ENCODE peak calls at places on chromosomes 3 and 15, in ten cellular contexts. One of them, this sample, is unnamed.

GRCh38 chr15:25134546-25134945 is 179.8 kb downstream of the SNRPN start:
- DNase-seq in lower lobe of right lung: no peak
- DNase-seq in HL-60: no peak
- DNase-seq in AG09309: no peak
- DNase-seq in CD8-positive, alpha-beta T cell: no peak
- DNase-seq in transverse colon: no peak
- DNase-seq in aorta: no peak
- DNase-seq in BJ: no peak
- DNase-seq in cardiac muscle cell: peak
- DNase-seq in CD8-positive, alpha-beta memory T cell: no peak
- DNase-seq in this sample: peak

GRCh38 chr3:44058022-44058867 is 183.4 kb upstream of the TOPAZ1 start:
- DNase-seq in AG09309: no peak
- DNase-seq in HL-60: no peak
- DNase-seq in CD8-positive, alpha-beta memory T cell: no peak
- DNase-seq in lower lobe of right lung: no peak
- DNase-seq in cardiac muscle cell: no peak
- DNase-seq in transverse colon: peak
- DNase-seq in CD8-positive, alpha-beta T cell: peak
- DNase-seq in BJ: no peak
- DNase-seq in aorta: no peak
- DNase-seq in this sample: no peak

GRCh38 chr3:50267280-50267913 is 1.6 kb upstream of the SEMA3B start:
- DNase-seq in HL-60: no peak
- DNase-seq in CD8-positive, alpha-beta memory T cell: no peak
- DNase-seq in aorta: peak
- DNase-seq in lower lobe of right lung: peak
- DNase-seq in CD8-positive, alpha-beta T cell: no peak
- DNase-seq in cardiac muscle cell: peak
- DNase-seq in AG09309: no peak
- DNase-seq in BJ: no peak
- DNase-seq in transverse colon: peak
- DNase-seq in this sample: peak

GRCh38 chr3:157566596-157566995 is 63.4 kb upstream of the VEPH1 start:
- DNase-seq in HL-60: no peak
- DNase-seq in cardiac muscle cell: no peak
- DNase-seq in AG09309: no peak
- DNase-seq in CD8-positive, alpha-beta T cell: no peak
- DNase-seq in CD8-positive, alpha-beta memory T cell: no peak
- DNase-seq in lower lobe of right lung: no peak
- DNase-seq in BJ: no peak
- DNase-seq in aorta: no peak
- DNase-seq in transverse colon: no peak
- DNase-seq in this sample: no peak

GRCh38 chr3:48426401-48426909 is 3.4 kb downstream of the PLXNB1 start:
- DNase-seq in aorta: no peak
- DNase-seq in CD8-positive, alpha-beta T cell: no peak
- DNase-seq in transverse colon: no peak
- DNase-seq in HL-60: no peak
- DNase-seq in lower lobe of right lung: no peak
- DNase-seq in CD8-positive, alpha-beta memory T cell: no peak
- DNase-seq in BJ: no peak
- DNase-seq in AG09309: no peak
- DNase-seq in cardiac muscle cell: no peak
- DNase-seq in this sample: no peak

GRCh38 chr3:187833799-187834578 is 88.7 kb upstream of the BCL6 start:
- DNase-seq in BJ: no peak
- DNase-seq in lower lobe of right lung: no peak
- DNase-seq in transverse colon: no peak
- DNase-seq in AG09309: no peak
- DNase-seq in aorta: no peak
- DNase-seq in CD8-positive, alpha-beta memory T cell: no peak
- DNase-seq in HL-60: no peak
- DNase-seq in CD8-positive, alpha-beta T cell: no peak
- DNase-seq in cardiac muscle cell: no peak
- DNase-seq in this sample: no peak

GRCh38 chr3:183301937-183302580 is 49.0 kb downstream of the B3GNT5 start:
- DNase-seq in BJ: no peak
- DNase-seq in AG09309: no peak
- DNase-seq in aorta: no peak
- DNase-seq in CD8-positive, alpha-beta memory T cell: no peak
- DNase-seq in transverse colon: no peak
- DNase-seq in cardiac muscle cell: no peak
- DNase-seq in HL-60: no peak
- DNase-seq in CD8-positive, alpha-beta T cell: no peak
- DNase-seq in lower lobe of right lung: no peak
- DNase-seq in this sample: no peak

GRCh38 chr15:74635228-74635627 is 19.6 kb downstream of the CLK3 start:
- DNase-seq in CD8-positive, alpha-beta memory T cell: peak
- DNase-seq in HL-60: no peak
- DNase-seq in cardiac muscle cell: peak
- DNase-seq in lower lobe of right lung: peak
- DNase-seq in CD8-positive, alpha-beta T cell: peak
- DNase-seq in AG09309: no peak
- DNase-seq in BJ: no peak
- DNase-seq in aorta: peak
- DNase-seq in transverse colon: peak
- DNase-seq in this sample: peak

GRCh38 chr15:71730277-71731144 is 79.8 kb upstream of the NR2E3 start:
- DNase-seq in BJ: no peak
- DNase-seq in cardiac muscle cell: peak
- DNase-seq in CD8-positive, alpha-beta T cell: no peak
- DNase-seq in HL-60: peak
- DNase-seq in CD8-positive, alpha-beta memory T cell: peak
- DNase-seq in transverse colon: peak
- DNase-seq in lower lobe of right lung: no peak
- DNase-seq in aorta: no peak
- DNase-seq in AG09309: no peak
- DNase-seq in this sample: peak

GRCh38 chr3:64022451-64023186 is 675 bp downstream of the PSMD6 start:
- DNase-seq in cardiac muscle cell: no peak
- DNase-seq in AG09309: no peak
- DNase-seq in CD8-positive, alpha-beta memory T cell: no peak
- DNase-seq in HL-60: no peak
- DNase-seq in lower lobe of right lung: no peak
- DNase-seq in transverse colon: no peak
- DNase-seq in aorta: no peak
- DNase-seq in CD8-positive, alpha-beta T cell: no peak
- DNase-seq in BJ: no peak
- DNase-seq in this sample: peak

GRCh38 chr3:111484666-111485065 is 57.3 kb upstream of the CD96 start:
- DNase-seq in aorta: no peak
- DNase-seq in CD8-positive, alpha-beta memory T cell: no peak
- DNase-seq in cardiac muscle cell: no peak
- DNase-seq in HL-60: no peak
- DNase-seq in lower lobe of right lung: no peak
- DNase-seq in BJ: peak
- DNase-seq in CD8-positive, alpha-beta T cell: no peak
- DNase-seq in transverse colon: no peak
- DNase-seq in AG09309: peak
- DNase-seq in this sample: no peak

GRCh38 chr3:121752261-121752660 is 2.7 kb upstream of the GOLGB1 start:
- DNase-seq in transverse colon: no peak
- DNase-seq in AG09309: no peak
- DNase-seq in CD8-positive, alpha-beta T cell: no peak
- DNase-seq in aorta: no peak
- DNase-seq in BJ: no peak
- DNase-seq in HL-60: no peak
- DNase-seq in CD8-positive, alpha-beta memory T cell: no peak
- DNase-seq in cardiac muscle cell: no peak
- DNase-seq in lower lobe of right lung: no peak
- DNase-seq in this sample: no peak

GRCh38 chr3:121748638-121749275 is 784 bp downstream of the GOLGB1 start:
- DNase-seq in lower lobe of right lung: peak
- DNase-seq in HL-60: no peak
- DNase-seq in BJ: no peak
- DNase-seq in CD8-positive, alpha-beta T cell: no peak
- DNase-seq in CD8-positive, alpha-beta memory T cell: peak
- DNase-seq in aorta: no peak
- DNase-seq in transverse colon: peak
- DNase-seq in cardiac muscle cell: peak
- DNase-seq in AG09309: peak
- DNase-seq in this sample: peak

GRCh38 chr3:121749276-121750086 is at the start of gene GOLGB1:
- DNase-seq in HL-60: peak
- DNase-seq in cardiac muscle cell: peak
- DNase-seq in AG09309: peak
- DNase-seq in CD8-positive, alpha-beta T cell: peak
- DNase-seq in aorta: peak
- DNase-seq in BJ: peak
- DNase-seq in lower lobe of right lung: peak
- DNase-seq in CD8-positive, alpha-beta memory T cell: peak
- DNase-seq in transverse colon: peak
- DNase-seq in this sample: peak

GRCh38 chr3:121747976-121748375 is 1.6 kb downstream of the GOLGB1 start:
- DNase-seq in AG09309: no peak
- DNase-seq in HL-60: no peak
- DNase-seq in lower lobe of right lung: no peak
- DNase-seq in aorta: no peak
- DNase-seq in CD8-positive, alpha-beta T cell: no peak
- DNase-seq in BJ: no peak
- DNase-seq in cardiac muscle cell: no peak
- DNase-seq in CD8-positive, alpha-beta memory T cell: no peak
- DNase-seq in transverse colon: no peak
- DNase-seq in this sample: no peak

GRCh38 chr3:121750087-121750415 is 510 bp upstream of the GOLGB1 start:
- DNase-seq in AG09309: no peak
- DNase-seq in BJ: no peak
- DNase-seq in HL-60: no peak
- DNase-seq in lower lobe of right lung: no peak
- DNase-seq in transverse colon: no peak
- DNase-seq in CD8-positive, alpha-beta T cell: no peak
- DNase-seq in CD8-positive, alpha-beta memory T cell: no peak
- DNase-seq in aorta: no peak
- DNase-seq in cardiac muscle cell: no peak
- DNase-seq in this sample: no peak
- H3K4me3 ChIP-seq in AG09309: peak
- H3K4me3 ChIP-seq in BJ: peak
- H3K4me3 ChIP-seq in HL-60: peak
- H3K4me3 ChIP-seq in lower lobe of right lung: peak
- H3K4me3 ChIP-seq in transverse colon: peak
- H3K4me3 ChIP-seq in CD8-positive, alpha-beta T cell: peak
- H3K4me3 ChIP-seq in CD8-positive, alpha-beta memory T cell: peak
- H3K4me3 ChIP-seq in aorta: peak
- H3K4me3 ChIP-seq in cardiac muscle cell: peak
- H3K4me3 ChIP-seq in this sample: peak

GRCh38 chr3:69838217-69838616 is 99.0 kb downstream of the MITF start:
- DNase-seq in HL-60: no peak
- DNase-seq in AG09309: peak
- DNase-seq in BJ: peak
- DNase-seq in CD8-positive, alpha-beta memory T cell: no peak
- DNase-seq in lower lobe of right lung: no peak
- DNase-seq in CD8-positive, alpha-beta T cell: no peak
- DNase-seq in transverse colon: no peak
- DNase-seq in cardiac muscle cell: no peak
- DNase-seq in aorta: no peak
- DNase-seq in this sample: no peak
- H3K4me3 ChIP-seq in HL-60: no peak
- H3K4me3 ChIP-seq in AG09309: no peak
- H3K4me3 ChIP-seq in BJ: no peak
- H3K4me3 ChIP-seq in CD8-positive, alpha-beta memory T cell: no peak
- H3K4me3 ChIP-seq in lower lobe of right lung: no peak
- H3K4me3 ChIP-seq in CD8-positive, alpha-beta T cell: no peak
- H3K4me3 ChIP-seq in transverse colon: no peak
- H3K4me3 ChIP-seq in cardiac muscle cell: no peak
- H3K4me3 ChIP-seq in aorta: no peak
- H3K4me3 ChIP-seq in this sample: no peak

DNA sequence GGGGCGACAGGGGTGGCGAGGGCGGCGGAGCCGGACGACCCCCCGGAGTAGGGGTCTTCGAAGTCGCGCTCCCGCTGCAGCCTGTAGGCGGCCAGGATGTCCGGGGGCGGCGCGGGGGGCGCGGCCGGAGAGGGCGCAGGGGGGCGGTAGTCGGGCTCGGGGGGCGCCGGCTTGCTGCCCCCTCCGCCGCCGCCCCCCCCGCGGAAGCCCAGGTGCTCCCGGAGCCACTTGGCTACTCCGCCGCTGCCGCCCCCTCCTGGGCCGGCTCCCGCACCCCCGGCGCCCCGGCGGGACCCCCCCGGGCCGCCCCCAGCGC is 230 bp downstream of the SHF start:
- DNase-seq in AG09309: no peak
- DNase-seq in aorta: peak
- DNase-seq in lower lobe of right lung: no peak
- DNase-seq in cardiac muscle cell: no peak
- DNase-seq in CD8-positive, alpha-beta T cell: no peak
- DNase-seq in transverse colon: no peak
- DNase-seq in CD8-positive, alpha-beta memory T cell: peak
- DNase-seq in BJ: no peak
- DNase-seq in HL-60: no peak
- DNase-seq in this sample: no peak
- H3K4me3 ChIP-seq in AG09309: peak
- H3K4me3 ChIP-seq in aorta: peak
- H3K4me3 ChIP-seq in lower lobe of right lung: peak
- H3K4me3 ChIP-seq in cardiac muscle cell: peak
- H3K4me3 ChIP-seq in CD8-positive, alpha-beta T cell: peak
- H3K4me3 ChIP-seq in transverse colon: peak
- H3K4me3 ChIP-seq in CD8-positive, alpha-beta memory T cell: no peak
- H3K4me3 ChIP-seq in BJ: peak
- H3K4me3 ChIP-seq in HL-60: no peak
- H3K4me3 ChIP-seq in this sample: peak

GRCh38 chr3:85164446-85164845 is 205.7 kb downstream of the CADM2 start:
- DNase-seq in CD8-positive, alpha-beta memory T cell: no peak
- DNase-seq in transverse colon: no peak
- DNase-seq in CD8-positive, alpha-beta T cell: no peak
- DNase-seq in HL-60: no peak
- DNase-seq in AG09309: no peak
- DNase-seq in aorta: no peak
- DNase-seq in lower lobe of right lung: no peak
- DNase-seq in cardiac muscle cell: no peak
- DNase-seq in BJ: no peak
- DNase-seq in this sample: no peak

GRCh38 chr3:85162905-85163304 is 204.1 kb downstream of the CADM2 start:
- DNase-seq in transverse colon: no peak
- DNase-seq in BJ: no peak
- DNase-seq in HL-60: no peak
- DNase-seq in AG09309: no peak
- DNase-seq in lower lobe of right lung: no peak
- DNase-seq in CD8-positive, alpha-beta T cell: no peak
- DNase-seq in aorta: no peak
- DNase-seq in CD8-positive, alpha-beta memory T cell: no peak
- DNase-seq in cardiac muscle cell: no peak
- DNase-seq in this sample: no peak

GRCh38 chr3:85159376-85159775 is 200.6 kb downstream of the CADM2 start:
- DNase-seq in CD8-positive, alpha-beta memory T cell: no peak
- DNase-seq in BJ: no peak
- DNase-seq in transverse colon: peak
- DNase-seq in AG09309: no peak
- DNase-seq in cardiac muscle cell: no peak
- DNase-seq in CD8-positive, alpha-beta T cell: no peak
- DNase-seq in HL-60: no peak
- DNase-seq in aorta: no peak
- DNase-seq in lower lobe of right lung: no peak
- DNase-seq in this sample: no peak

DNA sequence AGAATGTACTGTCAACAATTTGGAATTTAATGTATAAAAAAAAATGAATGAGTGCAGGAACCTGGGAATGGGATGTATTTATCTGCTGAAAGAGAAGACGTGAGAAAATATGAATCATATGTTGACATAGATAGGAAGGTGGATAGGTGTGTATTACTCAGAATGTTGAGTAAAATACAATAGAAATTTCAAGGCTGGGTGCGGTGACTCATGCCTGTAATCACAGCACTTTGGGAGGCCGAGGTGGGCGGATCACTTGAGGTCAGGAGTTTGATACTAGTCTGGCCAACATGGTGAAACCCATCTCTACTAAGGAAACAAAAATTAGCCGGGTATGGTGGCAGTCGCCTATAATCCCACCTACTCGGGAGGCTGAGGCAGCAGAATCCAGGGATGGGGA is 202.8 kb downstream of the CADM2 start:
- DNase-seq in BJ: no peak
- DNase-seq in AG09309: no peak
- DNase-seq in HL-60: no peak
- DNase-seq in CD8-positive, alpha-beta T cell: no peak
- DNase-seq in transverse colon: peak
- DNase-seq in aorta: no peak
- DNase-seq in lower lobe of right lung: no peak
- DNase-seq in CD8-positive, alpha-beta memory T cell: no peak
- DNase-seq in cardiac muscle cell: no peak
- DNase-seq in this sample: no peak
- H3K4me3 ChIP-seq in BJ: no peak
- H3K4me3 ChIP-seq in AG09309: no peak
- H3K4me3 ChIP-seq in HL-60: no peak
- H3K4me3 ChIP-seq in CD8-positive, alpha-beta T cell: no peak
- H3K4me3 ChIP-seq in transverse colon: no peak
- H3K4me3 ChIP-seq in aorta: no peak
- H3K4me3 ChIP-seq in lower lobe of right lung: no peak
- H3K4me3 ChIP-seq in CD8-positive, alpha-beta memory T cell: no peak
- H3K4me3 ChIP-seq in cardiac muscle cell: no peak
- H3K4me3 ChIP-seq in this sample: no peak

This sample was measured in testis.